ENCODE peak calls at places on chromosomes 11 and 22, in six cellular contexts. One of them, this sample, is unnamed.

GRCh38 chr22:18103527-18104269 is 6.9 kb upstream of the TUBA8 start:
- DNase-seq in cardiac fibroblast: no peak
- DNase-seq in lower lobe of right lung: no peak
- DNase-seq in AG09319: no peak
- DNase-seq in ELF-1: no peak
- DNase-seq in RKO: no peak
- DNase-seq in this sample: no peak

GRCh38 chr22:23833017-23833795 is 5.6 kb downstream of the DERL3 start:
- DNase-seq in ELF-1: no peak
- DNase-seq in lower lobe of right lung: peak; percentile 20
- DNase-seq in RKO: no peak
- DNase-seq in cardiac fibroblast: no peak
- DNase-seq in AG09319: no peak
- DNase-seq in this sample: no peak

GRCh38 chr22:30249049-30250038 is 2.8 kb upstream of the LIF start:
- DNase-seq in lower lobe of right lung: no peak
- DNase-seq in AG09319: no peak
- DNase-seq in ELF-1: no peak
- DNase-seq in cardiac fibroblast: peak; percentile 57
- DNase-seq in RKO: peak; percentile 65
- DNase-seq in this sample: no peak

GRCh38 chr11:24496728-24497396 is at the start of gene LUZP2:
- DNase-seq in cardiac fibroblast: peak; percentile 18
- DNase-seq in RKO: no peak
- DNase-seq in AG09319: no peak
- DNase-seq in ELF-1: peak; percentile 83
- DNase-seq in lower lobe of right lung: peak; percentile 38
- DNase-seq in this sample: no peak

GRCh38 chr11:122642971-122643370 is 12.6 kb upstream of the UBASH3B start:
- DNase-seq in lower lobe of right lung: no peak
- DNase-seq in cardiac fibroblast: peak; percentile 65
- DNase-seq in ELF-1: no peak
- DNase-seq in RKO: no peak
- DNase-seq in AG09319: no peak
- DNase-seq in this sample: no peak

GRCh38 chr22:30459206-30460052 is 12.4 kb downstream of the SEC14L3 start:
- DNase-seq in ELF-1: no peak
- DNase-seq in lower lobe of right lung: no peak
- DNase-seq in cardiac fibroblast: peak; percentile 34
- DNase-seq in RKO: peak; percentile 48
- DNase-seq in AG09319: no peak
- DNase-seq in this sample: no peak

GRCh38 chr11:11534981-11535380 is 86.8 kb downstream of the GALNT18 start:
- DNase-seq in cardiac fibroblast: no peak
- DNase-seq in AG09319: no peak
- DNase-seq in ELF-1: no peak
- DNase-seq in lower lobe of right lung: no peak
- DNase-seq in RKO: no peak
- DNase-seq in this sample: no peak

GRCh38 chr11:73135346-73136284 is 6.5 kb downstream of the FCHSD2 start:
- DNase-seq in lower lobe of right lung: no peak
- DNase-seq in AG09319: no peak
- DNase-seq in RKO: no peak
- DNase-seq in cardiac fibroblast: no peak
- DNase-seq in ELF-1: no peak
- DNase-seq in this sample: no peak

GRCh38 chr11:19828382-19829108 is 115.9 kb downstream of the NAV2 start:
- DNase-seq in AG09319: no peak
- DNase-seq in ELF-1: no peak
- DNase-seq in cardiac fibroblast: peak; percentile 30
- DNase-seq in RKO: no peak
- DNase-seq in lower lobe of right lung: no peak
- DNase-seq in this sample: peak; percentile 39

GRCh38 chr22:23509571-23510302 is 70.4 kb downstream of the IGLL1 start:
- DNase-seq in RKO: no peak
- DNase-seq in cardiac fibroblast: peak; percentile 53
- DNase-seq in ELF-1: peak; percentile 71
- DNase-seq in lower lobe of right lung: no peak
- DNase-seq in AG09319: no peak
- DNase-seq in this sample: no peak

GRCh38 chr11:112304914-112305313 is 44.3 kb upstream of the PLET1 start:
- DNase-seq in AG09319: no peak
- DNase-seq in cardiac fibroblast: no peak
- DNase-seq in lower lobe of right lung: no peak
- DNase-seq in RKO: no peak
- DNase-seq in ELF-1: no peak
- DNase-seq in this sample: no peak

GRCh38 chr22:23705358-23705757 is 14.5 kb downstream of the RGL4 start:
- DNase-seq in RKO: no peak
- DNase-seq in ELF-1: no peak
- DNase-seq in lower lobe of right lung: no peak
- DNase-seq in cardiac fibroblast: no peak
- DNase-seq in AG09319: no peak
- DNase-seq in this sample: no peak

GRCh38 chr22:25751174-25751581 is 9.2 kb downstream of the MYO18B start:
- DNase-seq in RKO: no peak
- DNase-seq in AG09319: no peak
- DNase-seq in ELF-1: no peak
- DNase-seq in cardiac fibroblast: no peak
- DNase-seq in lower lobe of right lung: no peak
- DNase-seq in this sample: no peak

GRCh38 chr22:45948081-45948648 is 28.8 kb downstream of the WNT7B start:
- DNase-seq in AG09319: no peak
- DNase-seq in ELF-1: no peak
- DNase-seq in cardiac fibroblast: no peak
- DNase-seq in lower lobe of right lung: no peak
- DNase-seq in RKO: no peak
- DNase-seq in this sample: no peak

GRCh38 chr11:46387456-46387855 is 4.1 kb downstream of the CHRM4 start:
- DNase-seq in cardiac fibroblast: no peak
- DNase-seq in AG09319: no peak
- DNase-seq in RKO: no peak
- DNase-seq in lower lobe of right lung: no peak
- DNase-seq in ELF-1: no peak
- DNase-seq in this sample: no peak

GRCh38 chr22:27416553-27417427 is 384.8 kb downstream of the MN1 start:
- DNase-seq in RKO: no peak
- DNase-seq in AG09319: peak; percentile 74
- DNase-seq in ELF-1: peak; percentile 69
- DNase-seq in cardiac fibroblast: peak; percentile 96
- DNase-seq in lower lobe of right lung: no peak
- DNase-seq in this sample: no peak

GRCh38 chr11:119800619-119801018 is 71.6 kb upstream of the NECTIN1 start:
- DNase-seq in lower lobe of right lung: peak; percentile 20
- DNase-seq in AG09319: no peak
- DNase-seq in cardiac fibroblast: no peak
- DNase-seq in ELF-1: no peak
- DNase-seq in RKO: no peak
- DNase-seq in this sample: no peak

GRCh38 chr11:15010860-15011259 is 38.7 kb upstream of the CALCA start:
- DNase-seq in cardiac fibroblast: no peak
- DNase-seq in lower lobe of right lung: no peak
- DNase-seq in AG09319: no peak
- DNase-seq in RKO: no peak
- DNase-seq in ELF-1: no peak
- DNase-seq in this sample: no peak

GRCh38 chr11:107397357-107397756 is 60.3 kb downstream of the CWF19L2 start:
- DNase-seq in cardiac fibroblast: no peak
- DNase-seq in lower lobe of right lung: no peak
- DNase-seq in ELF-1: peak; percentile 74
- DNase-seq in AG09319: no peak
- DNase-seq in RKO: no peak
- DNase-seq in this sample: no peak

GRCh38 chr11:34458566-34458965 is 19.8 kb downstream of the CAT start:
- DNase-seq in lower lobe of right lung: no peak
- DNase-seq in RKO: no peak
- DNase-seq in ELF-1: no peak
- DNase-seq in AG09319: no peak
- DNase-seq in cardiac fibroblast: peak; percentile 38
- DNase-seq in this sample: no peak

GRCh38 chr11:47396049-47396320 is 12.4 kb upstream of the SLC39A13 start:
- DNase-seq in RKO: no peak
- DNase-seq in AG09319: no peak
- DNase-seq in lower lobe of right lung: no peak
- DNase-seq in ELF-1: no peak
- DNase-seq in cardiac fibroblast: no peak
- DNase-seq in this sample: no peak

GRCh38 chr11:13775471-13775870 is 107.0 kb downstream of the FAR1 start:
- DNase-seq in lower lobe of right lung: no peak
- DNase-seq in RKO: peak; percentile 18
- DNase-seq in AG09319: no peak
- DNase-seq in ELF-1: no peak
- DNase-seq in cardiac fibroblast: no peak
- DNase-seq in this sample: no peak

GRCh38 chr22:39622881-39623367 is 52.4 kb downstream of the CACNA1I start:
- DNase-seq in cardiac fibroblast: peak; percentile 35
- DNase-seq in RKO: no peak
- DNase-seq in AG09319: no peak
- DNase-seq in ELF-1: peak; percentile 70
- DNase-seq in lower lobe of right lung: peak; percentile 69
- DNase-seq in this sample: no peak

GRCh38 chr11:85967457-85967856 is 101.4 kb downstream of the PICALM start:
- DNase-seq in ELF-1: no peak
- DNase-seq in cardiac fibroblast: no peak
- DNase-seq in RKO: no peak
- DNase-seq in lower lobe of right lung: no peak
- DNase-seq in AG09319: no peak
- DNase-seq in this sample: no peak

GRCh38 chr22:37462983-37463382 is 23.2 kb downstream of the MFNG start:
- DNase-seq in ELF-1: peak; percentile 72
- DNase-seq in AG09319: no peak
- DNase-seq in lower lobe of right lung: no peak
- DNase-seq in RKO: peak; percentile 37
- DNase-seq in cardiac fibroblast: peak; percentile 51
- DNase-seq in this sample: no peak

GRCh38 chr11:123231263-123231662 is 36.2 kb upstream of the CLMP start:
- DNase-seq in cardiac fibroblast: peak; percentile 60
- DNase-seq in RKO: no peak
- DNase-seq in ELF-1: peak; percentile 32
- DNase-seq in AG09319: no peak
- DNase-seq in lower lobe of right lung: no peak
- DNase-seq in this sample: no peak

This sample was measured in GM12864.